ENCODE peak calls at places on chromosomes 11 and 22, in six cellular contexts. U is GM06990, T is brain microvascular endothelial cell, Y is HFF-Myc, L is epithelial cell of esophagus, E is IMR-90. X is an unnamed sample.

GRCh38 chr11:34274712-34275398 is 83.0 kb downstream of the ABTB2 start:
- DNase-seq in U (no peak), T (peak; percentile 85), Y (peak; percentile 97), L (peak; percentile 100), E (peak; percentile 98), X (peak; percentile 88)

GRCh38 chr22:48306785-48307570 is 1520.7 kb downstream of the BRD1 start:
- DNase-seq in U (no peak), T (no peak), Y (no peak), L (no peak), E (no peak), X (no peak)

GRCh38 chr22:47062126-47062525 is 299.7 kb downstream of the TBC1D22A start:
- DNase-seq in U (no peak), T (no peak), Y (no peak), L (no peak), E (no peak), X (no peak)

GRCh38 chr11:134691474-134691873 is 279.4 kb upstream of the B3GAT1 start:
- DNase-seq in U (no peak), T (no peak), Y (no peak), L (no peak), E (no peak), X (no peak)

GRCh38 chr11:82796970-82797594 is 63.4 kb upstream of the FAM181B start:
- DNase-seq in U (no peak), T (no peak), Y (no peak), L (no peak), E (no peak), X (no peak)

GRCh38 chr11:59141673-59142460 is 789 bp upstream of the FAM111A start:
- DNase-seq in U (no peak), T (no peak), Y (no peak), L (no peak), E (peak; percentile 68), X (no peak)

GRCh38 chr11:6724013-6724412 is 40.9 kb upstream of the MRPL17 start:
- DNase-seq in U (no peak), T (no peak), Y (no peak), L (no peak), E (no peak), X (no peak)

GRCh38 chr22:22943521-22944267 is 56.1 kb downstream of the IGLL5 start:
- DNase-seq in U (peak; percentile 63), T (no peak), Y (no peak), L (no peak), E (no peak), X (no peak)

GRCh38 chr11:67572747-67573419 is 10.7 kb upstream of the GSTP1 start:
- DNase-seq in U (no peak), T (peak; percentile 45), Y (no peak), L (peak; percentile 71), E (peak; percentile 48), X (peak; percentile 67)

GRCh38 chr11:128595221-128595620 is 7.9 kb upstream of the ETS1 start:
- DNase-seq in U (no peak), T (no peak), Y (no peak), L (no peak), E (peak; percentile 39), X (no peak)

GRCh38 chr22:19942071-19942885 is 660 bp upstream of the TXNRD2 start:
- DNase-seq in U (no peak), T (peak; percentile 56), Y (no peak), L (no peak), E (peak; percentile 69), X (peak; percentile 84)

GRCh38 chr11:65885231-65885630 is 3.0 kb downstream of the FIBP start:
- DNase-seq in U (no peak), T (no peak), Y (no peak), L (no peak), E (no peak), X (no peak)

DNA sequence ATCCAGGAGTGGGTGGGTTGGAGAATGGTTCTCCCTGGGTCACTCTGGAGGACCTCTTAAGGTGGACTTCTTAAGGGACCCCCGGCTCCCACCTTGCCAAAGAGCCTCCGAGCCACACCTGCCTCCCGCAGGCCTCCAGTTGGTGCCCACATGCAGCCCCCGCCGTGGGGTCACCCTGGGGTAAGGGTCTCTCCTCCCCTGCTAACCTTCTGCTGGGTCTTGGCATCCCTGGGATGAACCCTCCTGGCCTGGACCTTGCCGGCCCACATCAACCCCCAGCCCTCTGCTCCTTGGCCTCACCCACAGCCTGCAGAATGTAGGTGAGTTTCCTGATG is 12.5 kb upstream of the MUC6 start:
- DNase-seq in U (no peak), T (no peak), Y (no peak), L (no peak), E (no peak), X (no peak)
- TF ChIP-seq CTCF in U (no peak), T (no peak), Y (no peak), L (no peak), E (no peak), X (no peak)

GRCh38 chr11:1397146-1397861 is 7.6 kb downstream of the BRSK2 start:
- DNase-seq in U (no peak), T (no peak), Y (no peak), L (no peak), E (no peak), X (no peak)

GRCh38 chr11:1399386-1400167 is 9.8 kb downstream of the BRSK2 start:
- DNase-seq in U (no peak), T (no peak), Y (no peak), L (no peak), E (no peak), X (no peak)

GRCh38 chr11:1400168-1401000 is 10.7 kb downstream of the BRSK2 start:
- DNase-seq in U (no peak), T (no peak), Y (no peak), L (no peak), E (no peak), X (no peak)

GRCh38 chr11:1397862-1398505 is 8.2 kb downstream of the BRSK2 start:
- DNase-seq in U (no peak), T (no peak), Y (no peak), L (no peak), E (no peak), X (no peak)

GRCh38 chr11:1398506-1399235 is 8.9 kb downstream of the BRSK2 start:
- DNase-seq in U (no peak), T (no peak), Y (no peak), L (no peak), E (no peak), X (no peak)
- H3K4me3 ChIP-seq in U (no peak overlapping the region), T (no peak overlapping the region), Y (no peak overlapping the region), L (no peak overlapping the region), E (no peak overlapping the region), X (no peak overlapping the region)

GRCh38 chr11:119389611-119390254 is 8.2 kb upstream of the USP2 start:
- DNase-seq in U (no peak), T (no peak), Y (no peak), L (peak; percentile 45), E (no peak), X (no peak)
- TF ChIP-seq CTCF in U (peak; percentile 65), T (peak; percentile 71), Y (peak; percentile 43), L (peak; percentile 68), E (peak; percentile 27), X (peak; percentile 56)

DNA sequence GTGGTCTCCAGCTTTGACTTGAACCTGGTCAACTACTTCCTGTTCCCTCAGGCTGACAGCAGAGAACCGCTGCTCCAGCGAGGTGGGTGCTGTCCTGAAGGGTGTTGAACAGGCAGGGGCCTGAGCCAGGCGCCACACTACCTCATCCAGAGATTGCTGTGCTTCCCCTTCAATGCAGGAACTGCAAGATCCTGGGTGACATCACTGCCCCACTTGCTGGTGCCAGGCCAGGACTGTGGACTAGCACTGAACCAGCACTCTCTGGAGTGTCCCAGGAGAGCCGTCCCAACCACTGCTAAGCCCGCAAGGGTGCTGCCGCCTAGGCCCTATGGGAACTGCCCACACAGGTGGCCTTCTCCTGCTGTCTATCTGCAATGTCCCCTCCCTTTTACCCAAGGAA is 51.7 kb downstream of the GAB4 start:
- DNase-seq in U (no peak), T (no peak), Y (no peak), L (no peak), E (no peak), X (no peak)
- H3K4me3 ChIP-seq in U (no peak overlapping the region), T (no peak overlapping the region), Y (no peak overlapping the region), L (no peak overlapping the region), E (no peak overlapping the region), X (no peak overlapping the region)

GRCh38 chr11:468036-468435 is 18.0 kb downstream of the PTDSS2 start:
- DNase-seq in U (no peak), T (no peak), Y (no peak), L (no peak), E (no peak), X (no peak)

GRCh38 chr11:472272-472671 is 22.2 kb downstream of the PTDSS2 start:
- DNase-seq in U (no peak), T (no peak), Y (no peak), L (no peak), E (no peak), X (no peak)

GRCh38 chr11:468493-468892 is 18.4 kb downstream of the PTDSS2 start:
- DNase-seq in U (no peak), T (no peak), Y (no peak), L (no peak), E (no peak), X (no peak)

GRCh38 chr11:471468-472145 is 21.5 kb downstream of the PTDSS2 start:
- DNase-seq in U (no peak), T (no peak), Y (no peak), L (no peak), E (no peak), X (no peak)

DNA sequence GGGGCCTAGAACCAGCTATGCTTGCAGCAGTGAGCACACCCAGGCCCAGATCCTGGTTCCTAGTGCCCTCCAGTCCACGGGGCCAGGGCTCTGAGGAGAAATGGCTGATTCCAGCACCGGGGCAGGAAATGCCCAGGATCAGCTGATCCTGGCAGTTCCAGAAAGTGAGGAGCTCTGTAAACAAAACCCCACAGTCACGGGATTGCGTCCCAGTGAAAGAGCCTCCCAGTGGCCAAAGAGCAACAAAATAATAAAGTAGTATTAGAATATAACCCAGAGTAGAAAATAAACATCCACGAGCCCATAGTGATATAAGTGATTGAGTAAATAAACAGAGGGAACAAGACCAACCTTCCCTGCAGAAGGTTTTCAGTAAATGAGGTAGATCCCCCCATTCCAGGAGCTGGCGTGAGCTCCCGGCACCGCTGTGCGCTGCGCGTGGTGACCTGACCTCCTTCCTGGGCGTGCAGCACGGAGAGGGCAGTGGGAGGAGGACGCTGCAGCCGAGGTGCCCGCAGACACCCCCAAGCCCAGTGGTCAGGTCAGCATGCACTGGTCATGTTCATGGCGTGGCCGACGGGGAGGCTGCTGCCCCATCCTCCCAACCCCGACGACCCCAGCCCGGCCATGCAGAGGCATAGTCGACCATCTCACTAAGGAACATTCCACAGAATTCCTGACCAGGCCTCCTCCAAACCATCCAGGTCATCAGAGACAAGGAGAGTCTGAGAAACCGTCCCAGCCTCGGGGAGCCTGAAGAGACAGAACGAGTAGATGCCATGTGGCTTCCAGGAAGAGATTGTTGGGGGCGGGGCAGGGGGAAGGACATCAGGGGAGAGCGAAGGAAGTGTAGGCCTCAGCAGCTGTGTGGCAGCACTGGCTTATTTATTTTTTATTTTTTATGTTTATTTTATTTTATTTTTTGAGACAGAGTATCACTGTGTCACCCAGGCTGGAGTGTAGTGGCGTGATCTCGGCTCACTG is 19.9 kb downstream of the PTDSS2 start:
- DNase-seq in U (no peak), T (peak; percentile 54), Y (no peak), L (peak; percentile 46), E (peak; percentile 81), X (peak; percentile 80)
- TF ChIP-seq CTCF in U (no peak), T (peak; percentile 42), Y (peak; percentile 10), L (peak; percentile 33), E (peak; percentile 46), X (peak; percentile 15)

X was measured in cardiac fibroblast.